ENCODE peak calls at places on chromosomes 3 and 15, in five cellular contexts. H, U, S, V and M are unnamed samples.

GRCh38 chr3:188950832-188951489 is 220.8 kb upstream of the TPRG1 start:
- DNase-seq in S (peak; percentile 92), H (peak; percentile 98), V (peak; percentile 98), U (peak; percentile 59), M (no peak)

GRCh38 chr3:125367403-125368230 is 7.5 kb downstream of the ZNF148 start:
- DNase-seq in U (no peak), S (no peak), H (peak; percentile 38), V (peak; percentile 75), M (no peak)

GRCh38 chr15:90103669-90104329 is 1.5 kb upstream of the IDH2 start:
- DNase-seq in V (no peak), S (no peak), U (no peak), H (no peak), M (no peak)

GRCh38 chr15:31396881-31397560 is 70.4 kb downstream of the KLF13 start:
- DNase-seq in U (peak; percentile 78), S (peak; percentile 99), V (peak; percentile 68), H (no peak), M (peak; percentile 77)

GRCh38 chr15:62999923-63000484 is 42.5 kb upstream of the TPM1 start:
- DNase-seq in H (no peak), V (no peak), S (peak; percentile 13), U (no peak), M (no peak)

GRCh38 chr3:184154909-184155643 is at the start of gene DVL3:
- DNase-seq in U (no peak), V (peak; percentile 55), H (peak; percentile 64), S (peak; percentile 90), M (no peak)

GRCh38 chr3:190070623-190071347 is 49.9 kb downstream of the P3H2 start:
- DNase-seq in U (no peak), H (peak; percentile 73), V (peak; percentile 95), S (no peak), M (no peak)

GRCh38 chr3:24128195-24129005 is 183.3 kb downstream of the NR1D2 start:
- DNase-seq in V (peak; percentile 54), S (peak; percentile 23), H (peak; percentile 15), U (peak; percentile 44), M (no peak)

GRCh38 chr3:177835917-177836316 is 638.6 kb upstream of the TBL1XR1 start:
- DNase-seq in U (peak; percentile 76), H (peak; percentile 94), V (peak; percentile 99), S (no peak), M (no peak)

GRCh38 chr15:40829155-40829554 is 647 bp upstream of the PPP1R14D start:
- DNase-seq in U (no peak), H (no peak), S (no peak), V (no peak), M (no peak)

GRCh38 chr3:6679510-6679909 is 181.4 kb upstream of the GRM7 start:
- DNase-seq in U (no peak), H (no peak), S (no peak), V (no peak), M (no peak)

GRCh38 chr15:52318729-52319500 is 23.3 kb upstream of the MYO5C start:
- DNase-seq in V (no peak), S (no peak), H (no peak), U (no peak), M (no peak)

GRCh38 chr15:73867426-73867825 is 5.9 kb upstream of the TBC1D21 start:
- DNase-seq in S (peak; percentile 64), V (no peak), H (no peak), U (no peak), M (peak; percentile 60)

GRCh38 chr3:61222428-61222827 is 28.8 kb downstream of the FHIT start:
- DNase-seq in S (no peak), U (no peak), H (no peak), V (no peak), M (no peak)

GRCh38 chr3:36907911-36908646 is 36.8 kb downstream of the TRANK1 start:
- DNase-seq in V (peak; percentile 67), S (peak; percentile 84), U (no peak), H (peak; percentile 71), M (no peak)

GRCh38 chr15:28915041-28915810 is 29.5 kb downstream of the APBA2 start:
- DNase-seq in U (no peak), H (no peak), V (no peak), S (no peak), M (no peak)

GRCh38 chr3:46604127-46604526 is 8.2 kb upstream of the FAM240A start:
- DNase-seq in H (no peak), V (no peak), U (no peak), S (no peak), M (no peak)

GRCh38 chr3:46609074-46609735 is 3.1 kb upstream of the FAM240A start:
- DNase-seq in V (no peak), S (no peak), H (no peak), U (no peak), M (no peak)

GRCh38 chr3:46609944-46610722 is 2.2 kb upstream of the FAM240A start:
- DNase-seq in U (no peak), H (no peak), S (no peak), V (no peak), M (no peak)

GRCh38 chr3:46603461-46604062 is 8.8 kb upstream of the FAM240A start:
- DNase-seq in H (no peak), V (no peak), S (no peak), U (no peak), M (no peak)

GRCh38 chr3:46607603-46608028 is 4.7 kb upstream of the FAM240A start:
- DNase-seq in U (no peak), H (peak; percentile 3), S (no peak), V (no peak), M (no peak)
- TF ChIP-seq CTCF in U (peak; percentile 5), H (peak; percentile 13), S (no peak), V (no peak), M (peak; percentile 49)

GRCh38 chr3:99704417-99704816 is 66.0 kb downstream of the COL8A1 start:
- DNase-seq in S (no peak), H (no peak), U (no peak), V (no peak), M (no peak)
- TF ChIP-seq CTCF in S (no peak), H (no peak), U (no peak), V (peak; percentile 7), M (no peak)

DNA sequence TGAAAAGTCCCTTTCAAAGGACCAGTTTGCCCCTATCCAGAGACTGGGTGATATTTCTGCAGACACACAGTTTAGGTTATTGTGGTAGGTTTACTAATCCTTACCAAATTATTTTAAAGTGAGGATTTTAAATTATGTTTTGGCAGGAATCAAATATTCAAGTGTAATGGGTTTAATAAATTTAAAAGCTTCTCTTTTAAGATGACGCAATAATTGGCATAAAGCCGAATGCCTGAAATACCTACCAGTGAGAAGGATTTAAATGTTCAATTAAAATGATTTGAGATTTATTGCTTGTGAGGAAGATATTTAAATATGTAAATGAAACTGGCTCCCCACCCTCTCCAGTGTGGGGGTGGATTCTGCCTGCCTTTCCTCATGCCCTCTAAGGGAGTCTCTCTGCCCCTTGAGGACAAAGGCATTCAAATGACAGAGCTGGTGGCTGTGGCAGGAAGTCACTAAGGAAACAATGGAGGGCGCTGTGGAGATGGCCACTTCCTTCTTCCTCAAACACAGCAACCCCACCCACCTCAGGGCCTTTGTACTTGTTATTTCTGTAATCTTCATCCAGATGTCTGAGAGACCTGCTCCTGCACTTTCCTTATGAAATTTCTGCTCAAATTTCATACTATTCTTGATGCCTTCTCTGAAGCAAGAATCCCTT is 131.7 kb downstream of the TNIK start:
- DNase-seq in U (no peak), S (no peak), H (no peak), V (no peak), M (no peak)
- TF ChIP-seq CTCF in U (peak; percentile 40), S (no peak), H (no peak), V (peak; percentile 9), M (peak; percentile 19)

DNA sequence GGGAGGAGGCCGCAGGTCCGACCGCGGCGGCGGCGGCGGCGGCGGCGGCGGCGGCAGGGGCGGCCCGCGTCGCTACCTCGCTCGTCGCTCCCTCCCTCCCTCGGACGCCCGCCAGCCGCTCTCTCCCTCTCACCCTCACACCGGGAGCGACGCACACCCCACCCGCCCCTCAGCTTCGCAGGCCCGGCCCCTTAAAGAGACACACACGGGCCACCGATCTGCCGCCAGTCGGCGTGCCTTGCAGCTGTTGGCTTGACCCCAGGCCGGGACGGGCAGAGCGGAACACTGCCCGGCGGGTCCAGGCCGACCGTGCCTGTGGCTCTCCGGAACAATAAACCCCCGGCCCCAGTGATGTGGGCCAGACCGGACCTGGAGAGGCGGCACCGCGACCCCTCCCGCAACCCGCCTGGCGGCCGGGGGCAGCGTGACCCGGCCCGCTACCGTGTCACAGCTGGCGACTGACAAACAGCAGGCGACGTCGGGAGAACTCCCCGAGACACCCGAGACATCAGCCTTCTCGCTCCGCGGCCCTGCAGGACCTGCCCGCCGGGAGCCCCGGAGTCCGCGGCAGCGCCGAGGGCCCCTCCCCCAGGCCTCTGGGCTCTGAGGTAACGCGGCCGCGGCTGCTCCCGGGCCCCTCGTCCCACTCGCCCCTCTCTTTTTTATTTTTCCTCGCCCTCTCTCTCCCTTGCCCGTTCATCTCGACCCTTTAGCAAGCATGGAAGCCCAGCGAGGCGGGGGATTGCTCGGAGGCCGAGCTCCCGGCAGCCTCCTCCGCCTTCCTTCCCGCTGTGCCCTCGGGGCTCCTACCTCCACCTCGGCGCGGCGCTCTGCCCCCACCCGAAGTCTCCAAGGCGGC is at the start of gene SETD2:
- DNase-seq in H (peak; percentile 93), U (peak; percentile 61), S (peak; percentile 98), V (peak; percentile 93), M (peak; percentile 92)
- TF ChIP-seq CTCF in H (peak; percentile 27), U (peak; percentile 54), S (no peak), V (no peak), M (peak; percentile 61)